ENCODE peak calls at places on chromosomes 13 and 19, in nine cellular contexts. W, M, I, Z, J, B, Y, C and D are unnamed samples.
A peak's percentile ranks its signal among the peaks of the same experiment; 100 is the strongest.

GRCh38 chr19:4575978-4576933 is 16.8 kb upstream of the SEMA6B start:
- DNase-seq in Y (peak; percentile 81), J (peak; percentile 51), C (no peak), Z (peak; percentile 78), I (peak; percentile 75), M (peak; percentile 28), W (peak; percentile 37), B (peak; percentile 71), D (no peak)

GRCh38 chr19:51271015-51271600 is 20.2 kb downstream of the SIGLECL1 start:
- DNase-seq in W (no peak), I (peak; percentile 63), Z (no peak), J (no peak), C (no peak), M (no peak), Y (no peak), B (no peak), D (no peak)

GRCh38 chr13:60754691-60755090 is 357.7 kb downstream of the TDRD3 start:
- DNase-seq in W (no peak), Y (no peak), M (no peak), Z (no peak), J (no peak), I (no peak), C (no peak), B (no peak), D (no peak)

GRCh38 chr13:98390086-98390697 is 186.7 kb downstream of the STK24 start:
- DNase-seq in I (no peak), J (no peak), Y (peak; percentile 76), Z (no peak), C (no peak), B (no peak), M (no peak), W (no peak), D (no peak)

GRCh38 chr13:45417790-45418534 is at the start of gene SLC25A30:
- DNase-seq in Y (peak; percentile 93), B (peak; percentile 98), I (peak; percentile 96), M (peak; percentile 91), C (peak; percentile 88), W (peak; percentile 90), Z (peak; percentile 99), J (peak; percentile 88), D (peak; percentile 78)

GRCh38 chr19:9796113-9796773 is 22.6 kb downstream of the FBXL12 start:
- DNase-seq in C (peak; percentile 81), M (peak; percentile 85), J (peak; percentile 75), Y (peak; percentile 92), B (peak; percentile 92), Z (peak; percentile 74), I (peak; percentile 95), W (peak; percentile 78), D (peak; percentile 38)

GRCh38 chr13:106498571-106498970 is 36.9 kb downstream of the EFNB2 start:
- DNase-seq in W (no peak), C (no peak), Z (no peak), B (no peak), J (no peak), Y (no peak), I (no peak), M (no peak), D (peak; percentile 10)

GRCh38 chr13:113119166-113119821 is 3.3 kb upstream of the F10 start:
- DNase-seq in M (no peak), I (no peak), W (no peak), J (no peak), C (no peak), Y (no peak), B (no peak), Z (peak; percentile 34), D (no peak)

GRCh38 chr13:110001622-110002275 is 215.4 kb upstream of the IRS2 start:
- DNase-seq in W (no peak), J (no peak), M (no peak), I (no peak), B (no peak), Y (peak; percentile 56), C (no peak), Z (no peak), D (no peak)

GRCh38 chr13:72849571-72849970 is 67.6 kb downstream of the PIBF1 start:
- DNase-seq in M (no peak), Y (peak; percentile 28), J (no peak), Z (no peak), W (no peak), C (no peak), I (no peak), B (no peak), D (no peak)

DNA sequence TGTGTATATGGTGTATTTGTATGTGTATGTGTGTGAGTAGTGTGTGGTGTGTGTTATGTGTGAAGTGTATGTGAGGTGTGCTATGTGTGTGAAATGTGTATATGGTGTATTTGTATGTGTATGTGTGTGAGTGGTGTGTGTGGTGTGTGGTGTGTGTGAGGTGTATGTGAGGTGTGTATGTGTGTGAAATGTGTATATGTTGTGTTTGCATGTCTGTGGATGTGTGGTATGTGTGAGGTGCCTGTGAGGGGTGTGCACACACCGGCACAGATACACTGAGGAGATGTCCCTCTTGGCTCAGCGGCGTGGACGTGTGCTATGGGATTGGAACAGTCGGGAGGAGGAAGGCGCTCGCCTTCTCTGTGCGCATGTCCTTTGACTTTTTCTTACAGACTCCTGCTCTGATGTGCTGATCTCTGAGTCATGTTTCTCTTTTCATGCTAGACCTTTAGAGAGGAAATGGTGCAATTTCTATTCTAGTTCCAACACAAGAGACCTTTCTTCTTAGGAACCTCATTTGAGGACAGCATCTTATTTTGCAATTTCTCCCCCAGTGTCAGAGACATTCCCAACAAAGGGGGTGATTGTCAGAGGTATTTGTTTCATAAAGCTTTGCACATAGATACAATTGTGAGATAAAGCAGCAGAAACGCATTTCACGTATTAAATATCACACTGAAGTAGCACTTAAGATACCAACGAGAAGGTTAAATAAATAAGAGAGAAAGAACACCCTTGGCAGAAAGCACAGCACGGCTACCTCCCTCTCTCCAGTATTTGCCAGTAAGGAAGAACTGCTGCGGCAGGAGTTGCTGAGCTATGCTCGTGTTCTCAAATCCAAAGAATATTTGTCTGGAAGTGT is 11.3 kb upstream of the TNFRSF19 start:
- DNase-seq in I (peak; percentile 33), W (no peak), Y (peak; percentile 98), J (no peak), C (no peak), M (peak; percentile 60), Z (no peak), B (no peak), D (no peak)
- H3K27ac ChIP-seq in I (no peak overlapping the region), W (peak overlapping the region; percentile 33), Y (peak overlapping the region; percentile 86), J (no peak overlapping the region), C (peak overlapping the region; percentile 41), M (peak overlapping the region; percentile 85), Z (no peak overlapping the region), B (no peak overlapping the region), D (no peak overlapping the region)

GRCh38 chr13:91141619-91142061 is 205.8 kb upstream of the MIR17HG start:
- DNase-seq in M (no peak), B (no peak), C (no peak), J (no peak), Z (no peak), Y (no peak), I (no peak), W (no peak), D (no peak)

GRCh38 chr13:91145806-91146205 is 201.7 kb upstream of the MIR17HG start:
- DNase-seq in Z (no peak), J (no peak), M (no peak), I (no peak), W (no peak), Y (no peak), B (no peak), C (no peak), D (no peak)

GRCh38 chr13:91144054-91144453 is 203.4 kb upstream of the MIR17HG start:
- DNase-seq in Z (no peak), Y (no peak), W (no peak), C (no peak), M (no peak), I (no peak), J (no peak), B (no peak), D (no peak)

GRCh38 chr13:91139232-91139631 is 208.3 kb upstream of the MIR17HG start:
- DNase-seq in W (no peak), I (no peak), M (no peak), C (no peak), Z (no peak), J (no peak), B (no peak), Y (no peak), D (no peak)

DNA sequence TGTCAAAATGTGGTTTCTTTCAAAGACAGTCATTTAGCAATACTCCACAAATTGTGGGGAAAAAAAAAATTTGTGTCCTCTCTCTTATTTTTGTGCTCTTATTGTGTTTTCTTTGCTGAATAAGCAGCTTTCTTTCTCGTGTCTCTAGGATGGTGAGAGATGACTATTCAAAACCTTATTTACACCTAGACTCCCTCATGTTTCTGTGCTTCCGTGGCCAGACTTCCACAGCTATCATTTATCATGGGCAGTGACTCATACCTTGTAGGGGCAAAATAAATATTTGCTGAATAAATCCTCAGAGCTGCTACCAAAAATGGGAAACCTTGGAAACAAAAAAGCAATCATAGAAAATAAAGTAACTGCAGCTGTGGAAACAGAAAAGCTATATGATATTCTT is 204.9 kb upstream of the MIR17HG start:
- DNase-seq in J (no peak), Y (peak; percentile 52), M (no peak), W (no peak), C (no peak), I (no peak), B (no peak), Z (no peak), D (no peak)
- H3K27ac ChIP-seq in J (no peak overlapping the region), Y (no peak overlapping the region), M (no peak overlapping the region), W (peak overlapping the region; percentile 67), C (no peak overlapping the region), I (no peak overlapping the region), B (no peak overlapping the region), Z (no peak overlapping the region), D (no peak overlapping the region)

GRCh38 chr19:19205416-19206410 is 2.5 kb upstream of the NR2C2AP start:
- DNase-seq in J (no peak), M (no peak), B (no peak), C (no peak), Y (no peak), Z (no peak), I (no peak), W (no peak), D (no peak)
- H3K27ac ChIP-seq in J (no peak overlapping the region), M (no peak overlapping the region), B (no peak overlapping the region), C (peak overlapping the region; percentile 30), Y (no peak overlapping the region), Z (no peak overlapping the region), I (no peak overlapping the region), W (no peak overlapping the region), D (no peak overlapping the region)

GRCh38 chr13:99863789-99864626 is 107.6 kb downstream of the ZIC5 start:
- DNase-seq in B (no peak), I (no peak), C (no peak), M (no peak), Z (no peak), W (no peak), Y (no peak), J (no peak), D (no peak)

GRCh38 chr13:99866781-99867180 is 104.8 kb downstream of the ZIC5 start:
- DNase-seq in Y (no peak), B (no peak), C (no peak), J (no peak), M (no peak), W (no peak), I (no peak), Z (no peak), D (no peak)

GRCh38 chr13:99867535-99868271 is 103.9 kb downstream of the ZIC5 start:
- DNase-seq in Z (no peak), B (no peak), M (no peak), W (no peak), Y (no peak), J (no peak), I (no peak), C (no peak), D (no peak)

GRCh38 chr13:99864627-99864990 is 107.0 kb downstream of the ZIC5 start:
- DNase-seq in W (no peak), M (no peak), C (no peak), I (peak; percentile 55), J (no peak), B (no peak), Y (no peak), Z (no peak), D (no peak)

GRCh38 chr13:99865420-99865930 is 106.1 kb downstream of the ZIC5 start:
- DNase-seq in I (no peak), Z (no peak), Y (no peak), W (no peak), C (no peak), J (no peak), M (no peak), B (no peak), D (no peak)
- H3K27ac ChIP-seq in I (no peak overlapping the region), Z (no peak overlapping the region), Y (no peak overlapping the region), W (no peak overlapping the region), C (no peak overlapping the region), J (no peak overlapping the region), M (no peak overlapping the region), B (no peak overlapping the region), D (no peak overlapping the region)